ENCODE peak calls at places on chromosome 22, in seven cellular contexts. R is thoracic aorta, B is ovary, G is GM23338, N is coronary artery, E is GM13977, U is kidney. Z is an unnamed sample.

GRCh38 chr22:30210235-30210831 is 36.2 kb downstream of the LIF start:
- DNase-seq in R (no peak), B (no peak), G (no peak), N (no peak), E (peak; percentile 2), U (no peak), Z (no peak)

GRCh38 chr22:27401321-27401720 is 400.2 kb downstream of the MN1 start:
- DNase-seq in R (no peak), B (no peak), G (no peak), N (no peak), E (no peak), U (no peak), Z (no peak)

GRCh38 chr22:28630185-28630580 is 49.5 kb downstream of the TTC28 start:
- DNase-seq in R (no peak), B (no peak), G (no peak), N (no peak), E (no peak), U (no peak), Z (no peak)

GRCh38 chr22:24996420-24996952 is 44.0 kb downstream of the KIAA1671 start:
- DNase-seq in R (no peak), B (no peak), G (peak; percentile 87), N (no peak), E (no peak), U (no peak), Z (no peak)

GRCh38 chr22:42651134-42651533 is 1.9 kb upstream of the CYB5R3 start:
- DNase-seq in R (no peak), B (no peak), G (peak; percentile 32), N (no peak), E (no peak), U (no peak), Z (no peak)

GRCh38 chr22:41976961-41977566 is 7.8 kb downstream of the SEPTIN3 start:
- DNase-seq in R (no peak), B (no peak), G (peak; percentile 72), N (no peak), E (no peak), U (no peak), Z (no peak)

GRCh38 chr22:17086750-17087149 is 1.9 kb downstream of the IL17RA start:
- DNase-seq in R (no peak), B (no peak), G (no peak), N (peak; percentile 63), E (no peak), U (no peak), Z (no peak)

GRCh38 chr22:22909605-22910271 is 22.1 kb downstream of the IGLL5 start:
- DNase-seq in R (no peak), B (no peak), G (no peak), N (no peak), E (no peak), U (peak; percentile 34), Z (no peak)

GRCh38 chr22:46845281-46846153 is 83.1 kb downstream of the TBC1D22A start:
- DNase-seq in R (no peak), B (peak; percentile 30), G (no peak), N (peak; percentile 57), E (no peak), U (no peak), Z (no peak)

GRCh38 chr22:27100323-27100722 is 442.9 kb downstream of the MIAT start:
- DNase-seq in R (no peak), B (no peak), G (peak; percentile 21), N (no peak), E (no peak), U (no peak), Z (no peak)